ENCODE peak calls at places on chromosomes 13 and 19, in four cellular contexts. V is H1, W is endothelial cell of umbilical vein, Q is HepG2. M is an unnamed sample.

GRCh38 chr13:66657165-66657895 is 572.8 kb downstream of the PCDH9 start:
- DNase-seq in V (no peak), W (peak; percentile 97), Q (peak; percentile 11), M (no peak)

GRCh38 chr13:42071667-42072419 is 23.4 kb downstream of the DGKH start:
- DNase-seq in V (no peak), W (no peak), Q (no peak), M (peak; percentile 10)

GRCh38 chr13:27607125-27607524 is 13.2 kb downstream of the LNX2 start:
- DNase-seq in V (no peak), W (peak; percentile 85), Q (peak; percentile 50), M (no peak)

GRCh38 chr13:70784590-70784989 is 676.3 kb upstream of the KLHL1 start:
- DNase-seq in V (no peak), W (no peak), Q (no peak), M (no peak)

GRCh38 chr19:52602931-52603330 is 32.8 kb downstream of the ZNF701 start:
- DNase-seq in V (no peak), W (no peak), Q (no peak), M (no peak)

GRCh38 chr19:31338069-31338767 is 11.0 kb downstream of the TSHZ3 start:
- DNase-seq in V (peak; percentile 75), W (no peak), Q (peak; percentile 18), M (peak; percentile 21)

GRCh38 chr19:805600-806550 is 8.6 kb downstream of the PTBP1 start:
- DNase-seq in V (peak; percentile 50), W (no peak), Q (no peak), M (no peak)

GRCh38 chr13:44011036-44011435 is 131.3 kb downstream of the LACC1 start:
- DNase-seq in V (no peak), W (no peak), Q (no peak), M (no peak)

GRCh38 chr19:51142119-51142518 is at the start of gene SIGLEC7:
- DNase-seq in V (no peak), W (no peak), Q (no peak), M (no peak)

GRCh38 chr13:99218126-99218525 is 17.5 kb downstream of the UBAC2 start:
- DNase-seq in V (no peak), W (no peak), Q (no peak), M (no peak)

GRCh38 chr13:99217461-99218101 is 16.9 kb downstream of the UBAC2 start:
- DNase-seq in V (peak; percentile 45), W (no peak), Q (no peak), M (no peak)

GRCh38 chr13:99218545-99218944 is 17.9 kb downstream of the UBAC2 start:
- DNase-seq in V (no peak), W (peak; percentile 34), Q (no peak), M (no peak)

GRCh38 chr13:99220199-99220931 is 19.7 kb downstream of the UBAC2 start:
- DNase-seq in V (no peak), W (no peak), Q (no peak), M (no peak)

GRCh38 chr13:99218969-99219368 is 18.3 kb downstream of the UBAC2 start:
- DNase-seq in V (no peak), W (no peak), Q (no peak), M (no peak)
- H3K79me2 ChIP-seq in V (peaks cover 18% of the 10 kb centered on the region), W (peaks cover 75% of the 10 kb centered on the region), Q (peaks cover 87% of the 10 kb centered on the region), M (peaks cover 98% of the 10 kb centered on the region)

DNA sequence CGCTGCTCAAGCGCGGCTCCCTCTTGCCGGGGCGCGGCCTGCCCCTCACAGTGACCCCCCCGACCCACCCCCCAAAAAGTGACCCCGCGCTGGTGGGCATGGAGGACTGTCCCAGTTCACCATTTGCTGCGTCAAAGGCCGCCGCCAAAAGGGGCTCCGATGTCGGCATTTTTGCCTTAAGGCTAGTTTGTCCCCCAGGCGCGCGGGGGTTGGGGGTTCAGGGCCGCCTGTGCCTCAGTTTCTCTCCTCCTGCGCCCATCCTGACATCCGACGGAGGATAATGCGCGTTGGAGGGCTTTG is 17.1 kb downstream of the NFIX start:
- DNase-seq in V (no peak), W (no peak), Q (no peak), M (no peak)
- TF ChIP-seq JUN in V (no peak), W (no peak), Q (no peak), M (no peak)

GRCh38 chr13:111448504-111448903 is 128.1 kb downstream of the TEX29 start:
- DNase-seq in V (no peak), W (no peak), Q (no peak), M (no peak)

GRCh38 chr13:111451402-111451801 is 131.0 kb downstream of the TEX29 start:
- DNase-seq in V (no peak), W (no peak), Q (no peak), M (no peak)

DNA sequence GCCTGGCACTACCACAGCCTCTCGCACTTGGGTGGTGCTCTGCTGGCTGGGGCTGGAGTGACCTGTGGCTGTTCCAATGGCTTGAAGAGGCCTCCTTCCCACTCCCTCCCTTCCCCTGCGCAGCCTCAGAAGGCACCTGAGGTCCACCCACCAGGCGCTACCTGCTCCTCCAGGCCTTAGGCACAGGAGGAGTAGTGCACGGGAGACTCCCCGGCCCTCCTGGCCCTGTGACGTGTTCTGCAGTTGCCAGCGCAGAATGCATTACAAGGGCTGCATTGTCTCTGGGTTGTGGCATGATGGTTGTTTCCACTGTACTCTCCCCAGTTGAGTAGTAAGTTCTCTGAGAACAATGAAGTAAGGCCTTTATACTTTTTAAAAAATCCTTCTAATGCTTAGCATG is 128.6 kb downstream of the TEX29 start:
- DNase-seq in V (no peak), W (no peak), Q (no peak), M (no peak)
- H3K79me2 ChIP-seq in V (no peaks in the 10 kb centered on the region), W (no peaks in the 10 kb centered on the region), Q (no peaks in the 10 kb centered on the region), M (no peaks in the 10 kb centered on the region)

DNA sequence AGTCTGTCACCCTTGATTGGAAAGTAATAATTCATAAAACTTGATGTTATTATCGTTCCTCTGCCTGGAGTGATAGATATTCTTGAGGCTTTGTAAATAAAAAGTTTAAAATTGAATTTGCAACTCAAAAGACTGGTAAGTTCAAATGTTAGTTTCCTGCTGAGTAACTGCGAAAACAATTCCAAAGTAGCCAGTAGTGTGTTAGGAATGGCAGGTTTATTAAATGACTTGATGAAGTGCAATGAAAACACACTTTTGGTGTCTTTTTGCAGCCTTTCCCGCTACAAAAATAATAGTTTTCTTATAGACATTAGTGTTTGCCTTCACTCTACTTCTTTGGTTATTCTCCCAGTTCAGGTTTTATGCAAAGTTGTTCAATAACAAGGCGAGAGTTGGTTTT is 299.3 kb downstream of the DLEU7 start:
- DNase-seq in V (no peak), W (no peak), Q (no peak), M (no peak)
- TF ChIP-seq JUN in V (no peak), W (no peak), Q (no peak), M (no peak)

GRCh38 chr13:94176576-94176975 is 302.9 kb downstream of the DCT start:
- DNase-seq in V (no peak), W (no peak), Q (no peak), M (no peak)
- H3K79me2 ChIP-seq in V (no peaks in the 10 kb centered on the region), W (no peaks in the 10 kb centered on the region), Q (no peaks in the 10 kb centered on the region), M (no peaks in the 10 kb centered on the region)

M was measured in K562.